ENCODE peak calls at places on chromosomes 6 and 20, in four cellular contexts. J is neural progenitor cell, R is keratinocyte, N is right cardiac atrium. V is an unnamed sample. For H3K4me1, the result is how much of the 10 kb centered on the place peaks cover.

GRCh38 chr6:32886674-32887383 is 32.8 kb downstream of the PSMB9 start:
- DNase-seq in J (no peak), R (no peak), N (no peak), V (no peak)

GRCh38 chr20:6123650-6124014 is 802 bp upstream of the FERMT1 start:
- DNase-seq in J (peak), R (no peak), N (no peak), V (no peak)

GRCh38 chr20:18166241-18166881 is 28.7 kb downstream of the KAT14 start:
- DNase-seq in J (no peak), R (no peak), N (no peak), V (no peak)

GRCh38 chr6:42935322-42935721 is 6.0 kb downstream of the CNPY3 start:
- DNase-seq in J (no peak), R (no peak), N (no peak), V (no peak)

GRCh38 chr6:28634758-28635546 is 109.3 kb downstream of the GPX5 start:
- DNase-seq in J (peak), R (no peak), N (peak), V (no peak)

GRCh38 chr20:7856756-7857155 is 83.5 kb downstream of the HAO1 start:
- DNase-seq in J (no peak), R (peak), N (no peak), V (peak)

GRCh38 chr20:62376112-62377063 is 9.3 kb upstream of the LAMA5 start:
- DNase-seq in J (peak), R (no peak), N (peak), V (peak)

GRCh38 chr6:112502348-112503130 is 155.4 kb downstream of the RFPL4B start:
- DNase-seq in J (peak), R (no peak), N (no peak), V (no peak)

GRCh38 chr20:1648101-1648500 is 9.5 kb downstream of the SIRPG start:
- DNase-seq in J (no peak), R (no peak), N (no peak), V (no peak)

GRCh38 chr6:148530394-148530923 is 187.8 kb downstream of the SASH1 start:
- DNase-seq in J (no peak), R (no peak), N (no peak), V (no peak)

GRCh38 chr6:129683606-129684322 is 26.2 kb downstream of the ARHGAP18 start:
- DNase-seq in J (no peak), R (peak), N (peak), V (peak)

GRCh38 chr6:89792881-89793280 is 26.7 kb downstream of the MDN1 start:
- DNase-seq in J (peak), R (no peak), N (no peak), V (no peak)

GRCh38 chr6:137641474-137642077 is 147.4 kb upstream of the OLIG3 start:
- DNase-seq in J (peak), R (no peak), N (peak), V (no peak)

GRCh38 chr6:53811082-53811481 is 16.3 kb downstream of the LRRC1 start:
- DNase-seq in J (no peak), R (no peak), N (no peak), V (peak)

GRCh38 chr20:24747015-24747712 is 201.9 kb upstream of the CST7 start:
- DNase-seq in J (peak), R (no peak), N (no peak), V (no peak)

GRCh38 chr6:156167289-156168076 is 609.7 kb upstream of the ARID1B start:
- DNase-seq in J (no peak), R (no peak), N (peak), V (no peak)

GRCh38 chr6:13479971-13480434 is 7.4 kb downstream of the GFOD1 start:
- DNase-seq in J (no peak), R (peak), N (no peak), V (no peak)

GRCh38 chr6:136511397-136511796 is 38.8 kb downstream of the MAP7 start:
- DNase-seq in J (no peak), R (no peak), N (no peak), V (no peak)

GRCh38 chr6:36318690-36319435 is 17.8 kb downstream of the BNIP5 start:
- DNase-seq in J (peak), R (no peak), N (no peak), V (no peak)

GRCh38 chr6:142913511-142914047 is 31.4 kb downstream of the HIVEP2 start:
- DNase-seq in J (no peak), R (no peak), N (peak), V (no peak)

GRCh38 chr6:1253816-1254215 is 58.1 kb upstream of the FOXQ1 start:
- DNase-seq in J (no peak), R (no peak), N (no peak), V (no peak)

GRCh38 chr20:19937651-19938420 is 79.3 kb upstream of the NAA20 start:
- DNase-seq in J (no peak), R (no peak), N (no peak), V (no peak)

GRCh38 chr6:159169557-159170332 is 545 bp downstream of the FNDC1 start:
- DNase-seq in J (peak), R (no peak), N (peak), V (no peak)

GRCh38 chr6:16249971-16250370 is 11.6 kb downstream of the GMPR start:
- DNase-seq in J (peak), R (no peak), N (no peak), V (no peak)

GRCh38 chr6:36851149-36851614 is 11.9 kb upstream of the CPNE5 start:
- DNase-seq in J (peak), R (peak), N (no peak), V (no peak)

DNA sequence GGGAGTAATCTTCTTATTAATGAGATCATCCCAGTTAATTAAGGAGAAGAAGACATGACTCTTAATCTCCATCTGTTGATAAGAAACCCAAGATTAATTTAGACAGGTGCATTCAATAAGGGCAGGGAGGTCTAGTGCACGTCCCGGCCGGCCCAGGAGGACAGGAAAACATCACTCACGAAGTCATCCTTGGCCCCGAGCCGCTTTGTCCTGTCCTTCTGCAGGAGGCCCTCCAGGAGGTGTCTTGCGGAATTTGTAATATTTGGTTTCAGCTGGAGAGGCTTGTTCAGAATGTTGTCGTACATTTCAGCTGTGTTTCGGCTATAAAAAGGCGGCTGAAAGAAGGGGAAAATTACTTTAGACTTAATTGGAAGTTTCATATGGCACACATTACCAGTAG is 118.4 kb upstream of the SLC2A12 start:
- DNase-seq in J (peak), R (no peak), N (no peak), V (no peak)
- H3K4me3 ChIP-seq in J (no peak), R (peak), N (peak), V (no peak)

DNA sequence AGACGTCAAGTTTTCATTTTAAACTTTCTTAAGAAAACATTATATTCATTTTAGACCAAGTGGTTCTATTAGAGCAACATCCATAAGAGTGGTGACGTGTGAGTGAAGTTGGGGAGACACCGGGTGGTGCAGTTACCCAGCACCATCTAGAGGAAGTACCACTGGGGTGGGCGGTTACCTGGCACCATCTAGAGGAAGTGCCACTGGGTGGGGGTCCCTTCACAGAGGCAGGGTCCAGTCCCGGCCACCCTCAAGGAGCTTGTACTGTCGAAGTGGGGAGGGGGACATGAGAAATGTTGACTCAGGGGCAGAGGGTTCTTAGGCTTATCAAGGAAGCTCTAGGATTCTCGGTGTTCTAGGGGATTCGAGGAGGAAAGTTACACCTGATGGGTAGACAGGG is 26.2 kb downstream of the PHACTR3 start:
- DNase-seq in J (no peak), R (no peak), N (no peak), V (peak)
- H3K4me1 ChIP-seq in J (under half), R (under half), N (under half), V (under half)

GRCh38 chr20:35663813-35664543 is 722 bp downstream of the CPNE1 start:
- DNase-seq in J (peak), R (no peak), N (no peak), V (no peak)

GRCh38 chr20:35661013-35661412 is 3.7 kb downstream of the CPNE1 start:
- DNase-seq in J (no peak), R (no peak), N (no peak), V (no peak)

GRCh38 chr20:35661908-35662307 is 2.8 kb downstream of the CPNE1 start:
- DNase-seq in J (no peak), R (no peak), N (no peak), V (no peak)

GRCh38 chr20:35663516-35663812 is 1.2 kb downstream of the CPNE1 start:
- DNase-seq in J (no peak), R (no peak), N (no peak), V (no peak)

GRCh38 chr20:35662541-35662940 is 2.2 kb downstream of the CPNE1 start:
- DNase-seq in J (no peak), R (no peak), N (no peak), V (no peak)
- H3K4me3 ChIP-seq in J (peak), R (peak), N (peak), V (peak)

GRCh38 chr6:163955131-163955530 is 540.6 kb downstream of the QKI start:
- DNase-seq in J (no peak), R (no peak), N (no peak), V (no peak)
- H3K4me1 ChIP-seq in J (under half), R (under half), N (under half), V (under half)

GRCh38 chr6:10880366-10880765 is 1.5 kb downstream of the GCM2 start:
- DNase-seq in J (no peak), R (no peak), N (no peak), V (no peak)

GRCh38 chr6:10874207-10874606 is 7.6 kb downstream of the GCM2 start:
- DNase-seq in J (no peak), R (no peak), N (no peak), V (no peak)

GRCh38 chr6:10877012-10877411 is 4.8 kb downstream of the GCM2 start:
- DNase-seq in J (no peak), R (no peak), N (no peak), V (no peak)

GRCh38 chr6:10873374-10873773 is 8.5 kb downstream of the GCM2 start:
- DNase-seq in J (no peak), R (peak), N (no peak), V (no peak)

DNA sequence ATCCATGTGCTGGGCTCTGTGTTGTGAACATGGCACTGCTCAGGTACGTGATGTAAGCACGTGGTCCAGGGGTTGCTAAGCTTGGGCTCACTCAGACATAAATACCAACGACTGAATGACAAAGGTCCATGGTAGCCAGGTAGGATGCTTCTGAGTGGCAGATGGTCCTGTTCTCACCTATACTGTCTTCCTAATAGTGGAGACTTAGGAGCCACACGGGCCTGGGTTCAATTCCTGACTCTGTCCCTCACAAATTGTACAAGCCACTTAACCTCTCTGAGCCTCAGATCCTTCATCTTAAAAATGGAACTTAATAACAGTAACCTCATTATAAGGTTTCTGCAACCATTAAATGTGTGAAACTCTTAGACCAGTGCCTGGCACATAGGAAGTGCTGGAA is 6.8 kb downstream of the GCM2 start:
- DNase-seq in J (no peak), R (no peak), N (no peak), V (no peak)
- H3K4me3 ChIP-seq in J (no peak), R (no peak), N (no peak), V (no peak)

GRCh38 chr6:87993331-87993730 is 54.3 kb upstream of the SPACA1 start:
- DNase-seq in J (no peak), R (no peak), N (no peak), V (no peak)
- H3K4me1 ChIP-seq in J (under half), R (under half), N (under half), V (under half)

DNA sequence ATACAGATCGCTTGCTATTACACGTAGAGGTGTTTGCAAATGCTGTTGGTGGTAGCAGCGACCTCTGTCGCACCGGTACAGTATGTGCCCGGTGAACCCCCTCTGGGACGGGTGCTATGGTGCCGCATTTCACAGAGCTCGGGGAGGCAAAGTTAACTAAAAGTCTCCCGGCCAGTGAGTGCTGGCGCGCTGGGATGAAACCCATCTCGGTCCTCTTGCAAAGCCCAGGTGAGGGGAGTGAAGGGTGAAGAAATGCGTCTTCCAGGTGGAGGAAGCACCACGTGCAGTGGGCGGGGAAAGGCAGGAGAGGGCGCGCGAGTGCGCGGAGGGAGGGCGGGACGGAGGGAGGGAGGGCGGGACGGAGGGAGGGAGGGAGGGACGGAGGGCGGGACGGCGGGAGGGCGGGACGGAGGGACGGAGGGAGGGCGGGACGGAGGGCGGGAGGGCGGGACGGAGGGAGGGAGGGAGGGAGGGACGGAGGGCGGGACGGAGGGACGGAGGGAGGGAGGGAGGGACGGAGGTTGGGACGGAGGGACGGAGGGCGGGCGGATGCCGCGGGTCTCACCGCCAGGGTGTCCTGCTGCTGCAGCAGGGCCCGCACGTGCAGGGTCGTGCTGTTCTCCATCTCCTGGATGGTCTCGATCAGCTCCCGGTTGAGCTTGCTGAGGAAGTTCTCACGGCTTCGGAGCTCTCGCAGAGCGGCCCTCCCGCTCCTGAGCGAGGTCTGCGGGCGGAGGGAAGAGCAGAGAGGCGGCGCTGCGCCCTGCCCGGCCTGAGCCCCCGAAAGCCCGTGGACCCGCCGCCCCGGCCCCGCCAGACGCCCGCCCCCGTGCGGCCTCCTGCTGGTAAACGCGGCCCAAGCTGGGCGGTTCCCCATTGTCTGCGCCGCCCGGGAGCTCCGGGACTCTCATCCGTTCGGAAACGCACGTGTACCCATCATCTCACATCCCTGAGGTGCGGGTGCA is 11.7 kb downstream of the C20orf96 start:
- DNase-seq in J (peak), R (no peak), N (peak), V (no peak)
- H3K4me3 ChIP-seq in J (no peak), R (no peak), N (peak), V (no peak)